ENCODE peak calls at places on chromosomes 2 and 18, in eight cellular contexts. One of them, this sample, is unnamed.

GRCh38 chr2:235026137-235026536 is 74.3 kb downstream of the SH3BP4 start:
- DNase-seq in EL: peak
- DNase-seq in heart left ventricle: no peak
- DNase-seq in HFFc6: peak
- DNase-seq in lower lobe of right lung: no peak
- DNase-seq in stimulated activated CD4-positive, alpha-beta T cell treated with anti-CD3 and anti-CD28 coated beads, Interleukin-12 subunit alpha, Interleukin-12 subunit beta, amount 100 ng/mL, for 4 hours: no peak
- DNase-seq in PC-9: peak
- DNase-seq in OCI-M1: no peak
- DNase-seq in this sample: peak

GRCh38 chr2:41791523-41791922 is 256.3 kb upstream of the PKDCC start:
- DNase-seq in lower lobe of right lung: no peak
- DNase-seq in OCI-M1: peak
- DNase-seq in stimulated activated CD4-positive, alpha-beta T cell treated with anti-CD3 and anti-CD28 coated beads, Interleukin-12 subunit alpha, Interleukin-12 subunit beta, amount 100 ng/mL, for 4 hours: no peak
- DNase-seq in EL: peak
- DNase-seq in PC-9: peak
- DNase-seq in heart left ventricle: no peak
- DNase-seq in HFFc6: peak
- DNase-seq in this sample: no peak

GRCh38 chr18:75173125-75173432 is 35.9 kb downstream of the PTGR3 start:
- DNase-seq in OCI-M1: peak
- DNase-seq in heart left ventricle: no peak
- DNase-seq in lower lobe of right lung: no peak
- DNase-seq in stimulated activated CD4-positive, alpha-beta T cell treated with anti-CD3 and anti-CD28 coated beads, Interleukin-12 subunit alpha, Interleukin-12 subunit beta, amount 100 ng/mL, for 4 hours: no peak
- DNase-seq in EL: peak
- DNase-seq in HFFc6: peak
- DNase-seq in PC-9: no peak
- DNase-seq in this sample: no peak

GRCh38 chr2:150109912-150110311 is 377.6 kb downstream of the RND3 start:
- DNase-seq in HFFc6: no peak
- DNase-seq in stimulated activated CD4-positive, alpha-beta T cell treated with anti-CD3 and anti-CD28 coated beads, Interleukin-12 subunit alpha, Interleukin-12 subunit beta, amount 100 ng/mL, for 4 hours: no peak
- DNase-seq in EL: no peak
- DNase-seq in OCI-M1: peak
- DNase-seq in PC-9: no peak
- DNase-seq in lower lobe of right lung: no peak
- DNase-seq in heart left ventricle: no peak
- DNase-seq in this sample: no peak

GRCh38 chr2:61658841-61659780 is 121.0 kb upstream of the XPO1 start:
- DNase-seq in HFFc6: peak
- DNase-seq in EL: peak
- DNase-seq in lower lobe of right lung: no peak
- DNase-seq in heart left ventricle: no peak
- DNase-seq in PC-9: no peak
- DNase-seq in OCI-M1: peak
- DNase-seq in stimulated activated CD4-positive, alpha-beta T cell treated with anti-CD3 and anti-CD28 coated beads, Interleukin-12 subunit alpha, Interleukin-12 subunit beta, amount 100 ng/mL, for 4 hours: no peak
- DNase-seq in this sample: no peak

GRCh38 chr2:101710690-101711318 is 13.3 kb downstream of the MAP4K4 start:
- DNase-seq in HFFc6: peak
- DNase-seq in heart left ventricle: no peak
- DNase-seq in lower lobe of right lung: no peak
- DNase-seq in OCI-M1: peak
- DNase-seq in EL: peak
- DNase-seq in PC-9: no peak
- DNase-seq in stimulated activated CD4-positive, alpha-beta T cell treated with anti-CD3 and anti-CD28 coated beads, Interleukin-12 subunit alpha, Interleukin-12 subunit beta, amount 100 ng/mL, for 4 hours: no peak
- DNase-seq in this sample: no peak

GRCh38 chr2:226552571-226553285 is 246.9 kb downstream of the IRS1 start:
- DNase-seq in heart left ventricle: no peak
- DNase-seq in lower lobe of right lung: no peak
- DNase-seq in stimulated activated CD4-positive, alpha-beta T cell treated with anti-CD3 and anti-CD28 coated beads, Interleukin-12 subunit alpha, Interleukin-12 subunit beta, amount 100 ng/mL, for 4 hours: no peak
- DNase-seq in EL: no peak
- DNase-seq in OCI-M1: no peak
- DNase-seq in HFFc6: no peak
- DNase-seq in PC-9: no peak
- DNase-seq in this sample: no peak

GRCh38 chr2:37928377-37928776 is 3.3 kb downstream of the RMDN2 start:
- DNase-seq in OCI-M1: no peak
- DNase-seq in HFFc6: no peak
- DNase-seq in stimulated activated CD4-positive, alpha-beta T cell treated with anti-CD3 and anti-CD28 coated beads, Interleukin-12 subunit alpha, Interleukin-12 subunit beta, amount 100 ng/mL, for 4 hours: no peak
- DNase-seq in EL: no peak
- DNase-seq in lower lobe of right lung: no peak
- DNase-seq in PC-9: no peak
- DNase-seq in heart left ventricle: no peak
- DNase-seq in this sample: no peak

GRCh38 chr2:240184656-240185055 is 44.2 kb upstream of the OTOS start:
- DNase-seq in OCI-M1: no peak
- DNase-seq in stimulated activated CD4-positive, alpha-beta T cell treated with anti-CD3 and anti-CD28 coated beads, Interleukin-12 subunit alpha, Interleukin-12 subunit beta, amount 100 ng/mL, for 4 hours: no peak
- DNase-seq in EL: no peak
- DNase-seq in HFFc6: no peak
- DNase-seq in lower lobe of right lung: no peak
- DNase-seq in PC-9: no peak
- DNase-seq in heart left ventricle: peak
- DNase-seq in this sample: no peak

GRCh38 chr2:45141883-45142866 is 132.9 kb upstream of the SIX2 start:
- DNase-seq in lower lobe of right lung: no peak
- DNase-seq in stimulated activated CD4-positive, alpha-beta T cell treated with anti-CD3 and anti-CD28 coated beads, Interleukin-12 subunit alpha, Interleukin-12 subunit beta, amount 100 ng/mL, for 4 hours: no peak
- DNase-seq in heart left ventricle: no peak
- DNase-seq in HFFc6: no peak
- DNase-seq in OCI-M1: no peak
- DNase-seq in EL: no peak
- DNase-seq in PC-9: no peak
- DNase-seq in this sample: no peak

GRCh38 chr18:26746284-26747130 is 119.0 kb downstream of the AQP4 start:
- DNase-seq in HFFc6: no peak
- DNase-seq in OCI-M1: peak
- DNase-seq in stimulated activated CD4-positive, alpha-beta T cell treated with anti-CD3 and anti-CD28 coated beads, Interleukin-12 subunit alpha, Interleukin-12 subunit beta, amount 100 ng/mL, for 4 hours: no peak
- DNase-seq in PC-9: no peak
- DNase-seq in heart left ventricle: no peak
- DNase-seq in EL: peak
- DNase-seq in lower lobe of right lung: no peak
- DNase-seq in this sample: no peak

GRCh38 chr18:40980171-40980570 is 974.9 kb upstream of the PIK3C3 start:
- DNase-seq in PC-9: no peak
- DNase-seq in heart left ventricle: no peak
- DNase-seq in lower lobe of right lung: no peak
- DNase-seq in HFFc6: no peak
- DNase-seq in stimulated activated CD4-positive, alpha-beta T cell treated with anti-CD3 and anti-CD28 coated beads, Interleukin-12 subunit alpha, Interleukin-12 subunit beta, amount 100 ng/mL, for 4 hours: no peak
- DNase-seq in OCI-M1: no peak
- DNase-seq in EL: no peak
- DNase-seq in this sample: no peak

GRCh38 chr18:69220529-69220928 is 180.2 kb upstream of the DOK6 start:
- DNase-seq in HFFc6: no peak
- DNase-seq in OCI-M1: no peak
- DNase-seq in PC-9: no peak
- DNase-seq in stimulated activated CD4-positive, alpha-beta T cell treated with anti-CD3 and anti-CD28 coated beads, Interleukin-12 subunit alpha, Interleukin-12 subunit beta, amount 100 ng/mL, for 4 hours: no peak
- DNase-seq in EL: no peak
- DNase-seq in heart left ventricle: no peak
- DNase-seq in lower lobe of right lung: no peak
- DNase-seq in this sample: no peak

GRCh38 chr2:9996321-9996720 is 44.8 kb downstream of the GRHL1 start:
- DNase-seq in OCI-M1: no peak
- DNase-seq in lower lobe of right lung: no peak
- DNase-seq in PC-9: no peak
- DNase-seq in heart left ventricle: no peak
- DNase-seq in EL: no peak
- DNase-seq in HFFc6: no peak
- DNase-seq in stimulated activated CD4-positive, alpha-beta T cell treated with anti-CD3 and anti-CD28 coated beads, Interleukin-12 subunit alpha, Interleukin-12 subunit beta, amount 100 ng/mL, for 4 hours: no peak
- DNase-seq in this sample: no peak

GRCh38 chr2:100245681-100246080 is 76.6 kb downstream of the LONRF2 start:
- DNase-seq in EL: no peak
- DNase-seq in lower lobe of right lung: no peak
- DNase-seq in OCI-M1: no peak
- DNase-seq in PC-9: no peak
- DNase-seq in HFFc6: no peak
- DNase-seq in heart left ventricle: no peak
- DNase-seq in stimulated activated CD4-positive, alpha-beta T cell treated with anti-CD3 and anti-CD28 coated beads, Interleukin-12 subunit alpha, Interleukin-12 subunit beta, amount 100 ng/mL, for 4 hours: no peak
- DNase-seq in this sample: no peak

GRCh38 chr2:19801367-19802087 is 100.3 kb downstream of the TTC32 start:
- DNase-seq in heart left ventricle: peak
- DNase-seq in OCI-M1: no peak
- DNase-seq in lower lobe of right lung: peak
- DNase-seq in stimulated activated CD4-positive, alpha-beta T cell treated with anti-CD3 and anti-CD28 coated beads, Interleukin-12 subunit alpha, Interleukin-12 subunit beta, amount 100 ng/mL, for 4 hours: no peak
- DNase-seq in HFFc6: peak
- DNase-seq in EL: peak
- DNase-seq in PC-9: peak
- DNase-seq in this sample: peak

GRCh38 chr2:144445196-144445595 is 74.7 kb downstream of the ZEB2 start:
- DNase-seq in stimulated activated CD4-positive, alpha-beta T cell treated with anti-CD3 and anti-CD28 coated beads, Interleukin-12 subunit alpha, Interleukin-12 subunit beta, amount 100 ng/mL, for 4 hours: no peak
- DNase-seq in EL: no peak
- DNase-seq in PC-9: no peak
- DNase-seq in heart left ventricle: no peak
- DNase-seq in lower lobe of right lung: no peak
- DNase-seq in HFFc6: no peak
- DNase-seq in OCI-M1: no peak
- DNase-seq in this sample: no peak

GRCh38 chr18:46373787-46374186 is 269.6 kb downstream of the HAUS1 start:
- DNase-seq in lower lobe of right lung: no peak
- DNase-seq in heart left ventricle: no peak
- DNase-seq in EL: no peak
- DNase-seq in PC-9: no peak
- DNase-seq in HFFc6: no peak
- DNase-seq in OCI-M1: no peak
- DNase-seq in stimulated activated CD4-positive, alpha-beta T cell treated with anti-CD3 and anti-CD28 coated beads, Interleukin-12 subunit alpha, Interleukin-12 subunit beta, amount 100 ng/mL, for 4 hours: no peak
- DNase-seq in this sample: no peak

GRCh38 chr18:79567481-79568147 is 112.0 kb upstream of the CTDP1 start:
- DNase-seq in PC-9: peak
- DNase-seq in lower lobe of right lung: peak
- DNase-seq in stimulated activated CD4-positive, alpha-beta T cell treated with anti-CD3 and anti-CD28 coated beads, Interleukin-12 subunit alpha, Interleukin-12 subunit beta, amount 100 ng/mL, for 4 hours: no peak
- DNase-seq in HFFc6: peak
- DNase-seq in EL: peak
- DNase-seq in OCI-M1: no peak
- DNase-seq in heart left ventricle: peak
- DNase-seq in this sample: no peak

GRCh38 chr2:189580662-189581353 is at the start of gene SLC40A1:
- DNase-seq in PC-9: peak
- DNase-seq in OCI-M1: peak
- DNase-seq in EL: peak
- DNase-seq in HFFc6: no peak
- DNase-seq in stimulated activated CD4-positive, alpha-beta T cell treated with anti-CD3 and anti-CD28 coated beads, Interleukin-12 subunit alpha, Interleukin-12 subunit beta, amount 100 ng/mL, for 4 hours: peak
- DNase-seq in heart left ventricle: peak
- DNase-seq in lower lobe of right lung: peak
- DNase-seq in this sample: peak

GRCh38 chr2:25194576-25195122 is 26.3 kb upstream of the POMC start:
- DNase-seq in EL: no peak
- DNase-seq in lower lobe of right lung: no peak
- DNase-seq in heart left ventricle: no peak
- DNase-seq in PC-9: no peak
- DNase-seq in stimulated activated CD4-positive, alpha-beta T cell treated with anti-CD3 and anti-CD28 coated beads, Interleukin-12 subunit alpha, Interleukin-12 subunit beta, amount 100 ng/mL, for 4 hours: no peak
- DNase-seq in OCI-M1: no peak
- DNase-seq in HFFc6: no peak
- DNase-seq in this sample: no peak

GRCh38 chr2:177983183-177983788 is 89.3 kb downstream of the PDE11A start:
- DNase-seq in PC-9: peak
- DNase-seq in OCI-M1: peak
- DNase-seq in EL: peak
- DNase-seq in stimulated activated CD4-positive, alpha-beta T cell treated with anti-CD3 and anti-CD28 coated beads, Interleukin-12 subunit alpha, Interleukin-12 subunit beta, amount 100 ng/mL, for 4 hours: peak
- DNase-seq in lower lobe of right lung: no peak
- DNase-seq in HFFc6: peak
- DNase-seq in heart left ventricle: no peak
- DNase-seq in this sample: peak

GRCh38 chr2:19536136-19536535 is 177.7 kb upstream of the OSR1 start:
- DNase-seq in HFFc6: no peak
- DNase-seq in stimulated activated CD4-positive, alpha-beta T cell treated with anti-CD3 and anti-CD28 coated beads, Interleukin-12 subunit alpha, Interleukin-12 subunit beta, amount 100 ng/mL, for 4 hours: no peak
- DNase-seq in lower lobe of right lung: no peak
- DNase-seq in PC-9: peak
- DNase-seq in heart left ventricle: no peak
- DNase-seq in EL: peak
- DNase-seq in OCI-M1: no peak
- DNase-seq in this sample: no peak

GRCh38 chr2:159118115-159118858 is 149.8 kb downstream of the TANC1 start:
- DNase-seq in HFFc6: peak
- DNase-seq in OCI-M1: peak
- DNase-seq in EL: peak
- DNase-seq in lower lobe of right lung: peak
- DNase-seq in PC-9: peak
- DNase-seq in heart left ventricle: peak
- DNase-seq in stimulated activated CD4-positive, alpha-beta T cell treated with anti-CD3 and anti-CD28 coated beads, Interleukin-12 subunit alpha, Interleukin-12 subunit beta, amount 100 ng/mL, for 4 hours: peak
- DNase-seq in this sample: peak

GRCh38 chr18:73118121-73118816 is 250.5 kb upstream of the NETO1 start:
- DNase-seq in OCI-M1: peak
- DNase-seq in lower lobe of right lung: no peak
- DNase-seq in EL: peak
- DNase-seq in PC-9: no peak
- DNase-seq in HFFc6: peak
- DNase-seq in stimulated activated CD4-positive, alpha-beta T cell treated with anti-CD3 and anti-CD28 coated beads, Interleukin-12 subunit alpha, Interleukin-12 subunit beta, amount 100 ng/mL, for 4 hours: no peak
- DNase-seq in heart left ventricle: no peak
- DNase-seq in this sample: no peak

GRCh38 chr18:35131387-35132283 is 90.4 kb downstream of the MAPRE2 start:
- DNase-seq in OCI-M1: no peak
- DNase-seq in PC-9: no peak
- DNase-seq in lower lobe of right lung: no peak
- DNase-seq in stimulated activated CD4-positive, alpha-beta T cell treated with anti-CD3 and anti-CD28 coated beads, Interleukin-12 subunit alpha, Interleukin-12 subunit beta, amount 100 ng/mL, for 4 hours: no peak
- DNase-seq in HFFc6: no peak
- DNase-seq in heart left ventricle: no peak
- DNase-seq in EL: no peak
- DNase-seq in this sample: no peak

GRCh38 chr18:6370886-6371635 is 43.6 kb downstream of the L3MBTL4 start:
- DNase-seq in EL: no peak
- DNase-seq in stimulated activated CD4-positive, alpha-beta T cell treated with anti-CD3 and anti-CD28 coated beads, Interleukin-12 subunit alpha, Interleukin-12 subunit beta, amount 100 ng/mL, for 4 hours: no peak
- DNase-seq in HFFc6: no peak
- DNase-seq in OCI-M1: no peak
- DNase-seq in lower lobe of right lung: peak
- DNase-seq in heart left ventricle: no peak
- DNase-seq in PC-9: no peak
- DNase-seq in this sample: no peak

GRCh38 chr2:113965644-113966043 is 75.8 kb downstream of the ACTR3 start:
- DNase-seq in PC-9: no peak
- DNase-seq in HFFc6: peak
- DNase-seq in stimulated activated CD4-positive, alpha-beta T cell treated with anti-CD3 and anti-CD28 coated beads, Interleukin-12 subunit alpha, Interleukin-12 subunit beta, amount 100 ng/mL, for 4 hours: no peak
- DNase-seq in EL: peak
- DNase-seq in lower lobe of right lung: no peak
- DNase-seq in OCI-M1: peak
- DNase-seq in heart left ventricle: no peak
- DNase-seq in this sample: no peak

GRCh38 chr2:191051825-191052778 is 38.1 kb upstream of the STAT1 start:
- DNase-seq in PC-9: no peak
- DNase-seq in stimulated activated CD4-positive, alpha-beta T cell treated with anti-CD3 and anti-CD28 coated beads, Interleukin-12 subunit alpha, Interleukin-12 subunit beta, amount 100 ng/mL, for 4 hours: no peak
- DNase-seq in lower lobe of right lung: no peak
- DNase-seq in EL: peak
- DNase-seq in HFFc6: peak
- DNase-seq in OCI-M1: peak
- DNase-seq in heart left ventricle: no peak
- DNase-seq in this sample: no peak

GRCh38 chr2:105888625-105889024 is 143.9 kb downstream of the NCK2 start:
- DNase-seq in PC-9: no peak
- DNase-seq in EL: peak
- DNase-seq in HFFc6: no peak
- DNase-seq in heart left ventricle: no peak
- DNase-seq in OCI-M1: peak
- DNase-seq in lower lobe of right lung: no peak
- DNase-seq in stimulated activated CD4-positive, alpha-beta T cell treated with anti-CD3 and anti-CD28 coated beads, Interleukin-12 subunit alpha, Interleukin-12 subunit beta, amount 100 ng/mL, for 4 hours: no peak
- DNase-seq in this sample: no peak

GRCh38 chr18:3264362-3264761 is 2.4 kb downstream of the MYL12B start:
- DNase-seq in lower lobe of right lung: no peak
- DNase-seq in EL: peak
- DNase-seq in PC-9: no peak
- DNase-seq in stimulated activated CD4-positive, alpha-beta T cell treated with anti-CD3 and anti-CD28 coated beads, Interleukin-12 subunit alpha, Interleukin-12 subunit beta, amount 100 ng/mL, for 4 hours: no peak
- DNase-seq in OCI-M1: peak
- DNase-seq in heart left ventricle: no peak
- DNase-seq in HFFc6: no peak
- DNase-seq in this sample: no peak

GRCh38 chr18:48832961-48833700 is 117.6 kb downstream of the SMAD7 start:
- DNase-seq in PC-9: peak
- DNase-seq in lower lobe of right lung: peak
- DNase-seq in heart left ventricle: peak
- DNase-seq in stimulated activated CD4-positive, alpha-beta T cell treated with anti-CD3 and anti-CD28 coated beads, Interleukin-12 subunit alpha, Interleukin-12 subunit beta, amount 100 ng/mL, for 4 hours: no peak
- DNase-seq in EL: peak
- DNase-seq in HFFc6: peak
- DNase-seq in OCI-M1: peak
- DNase-seq in this sample: no peak

This sample was measured in 8988T.